ENCODE peak calls at places on chromosome 9, in four cellular contexts. One of them, this sample, is unnamed.

GRCh38 chr9:89923961-89924504 is 319.2 kb downstream of the GADD45G start:
- DNase-seq in pancreas: no peak
- DNase-seq in DND-41: no peak
- DNase-seq in GM12878: no peak
- DNase-seq in this sample: no peak

GRCh38 chr9:547309-547708 is 294.2 kb upstream of the DMRT1 start:
- DNase-seq in pancreas: no peak
- DNase-seq in DND-41: no peak
- DNase-seq in GM12878: no peak
- DNase-seq in this sample: no peak

GRCh38 chr9:134371731-134372130 is 45.5 kb downstream of the RXRA start:
- DNase-seq in pancreas: no peak
- DNase-seq in DND-41: no peak
- DNase-seq in GM12878: no peak
- DNase-seq in this sample: no peak

GRCh38 chr9:137989999-137990715 is 112.6 kb downstream of the CACNA1B start:
- DNase-seq in pancreas: no peak
- DNase-seq in DND-41: no peak
- DNase-seq in GM12878: no peak
- DNase-seq in this sample: no peak

GRCh38 chr9:115593587-115594091 is 475.7 kb upstream of the TNC start:
- DNase-seq in pancreas: no peak
- DNase-seq in DND-41: peak; percentile 5
- DNase-seq in GM12878: no peak
- DNase-seq in this sample: no peak

GRCh38 chr9:7910426-7911015 is 110.9 kb upstream of the DMAC1 start:
- DNase-seq in pancreas: no peak
- DNase-seq in DND-41: peak; percentile 69
- DNase-seq in GM12878: no peak
- DNase-seq in this sample: no peak

GRCh38 chr9:137467161-137467581 is 8.0 kb upstream of the NSMF start:
- DNase-seq in pancreas: peak; percentile 60
- DNase-seq in DND-41: no peak
- DNase-seq in GM12878: no peak
- DNase-seq in this sample: no peak

GRCh38 chr9:16509946-16510504 is 360.4 kb downstream of the BNC2 start:
- DNase-seq in pancreas: no peak
- DNase-seq in DND-41: no peak
- DNase-seq in GM12878: no peak
- DNase-seq in this sample: no peak

GRCh38 chr9:28487561-28487960 is 914.3 kb upstream of the C9orf72 start:
- DNase-seq in pancreas: no peak
- DNase-seq in DND-41: no peak
- DNase-seq in GM12878: no peak
- DNase-seq in this sample: no peak

GRCh38 chr9:124260769-124261603 is 3.2 kb downstream of the NEK6 start:
- DNase-seq in pancreas: peak; percentile 43
- DNase-seq in DND-41: no peak
- DNase-seq in GM12878: no peak
- DNase-seq in this sample: no peak

GRCh38 chr9:82108474-82108873 is 119.9 kb downstream of the SPATA31D1 start:
- DNase-seq in pancreas: no peak
- DNase-seq in DND-41: no peak
- DNase-seq in GM12878: no peak
- DNase-seq in this sample: no peak

GRCh38 chr9:104903609-104904008 is 24.3 kb downstream of the ABCA1 start:
- DNase-seq in pancreas: no peak
- DNase-seq in DND-41: no peak
- DNase-seq in GM12878: no peak
- DNase-seq in this sample: no peak

GRCh38 chr9:83979812-83980394 is at the start of gene HNRNPK:
- DNase-seq in pancreas: peak; percentile 99
- DNase-seq in DND-41: peak; percentile 97
- DNase-seq in GM12878: peak; percentile 89
- DNase-seq in this sample: peak; percentile 100

GRCh38 chr9:126459546-126459945 is 132.9 kb downstream of the MVB12B start:
- DNase-seq in pancreas: no peak
- DNase-seq in DND-41: no peak
- DNase-seq in GM12878: no peak
- DNase-seq in this sample: no peak

GRCh38 chr9:104276709-104277245 is 182.7 kb downstream of the SMC2 start:
- DNase-seq in pancreas: no peak
- DNase-seq in DND-41: no peak
- DNase-seq in GM12878: no peak
- DNase-seq in this sample: no peak

GRCh38 chr9:121353246-121353975 is 16.6 kb downstream of the STOM start:
- DNase-seq in pancreas: no peak
- DNase-seq in DND-41: no peak
- DNase-seq in GM12878: peak; percentile 88
- DNase-seq in this sample: no peak

GRCh38 chr9:80417211-80417773 is 845.5 kb downstream of the TLE4 start:
- DNase-seq in pancreas: no peak
- DNase-seq in DND-41: no peak
- DNase-seq in GM12878: no peak
- DNase-seq in this sample: no peak

GRCh38 chr9:82148849-82149544 is 160.4 kb downstream of the SPATA31D1 start:
- DNase-seq in pancreas: no peak
- DNase-seq in DND-41: no peak
- DNase-seq in GM12878: no peak
- DNase-seq in this sample: no peak

GRCh38 chr9:3475300-3476020 is 50.3 kb downstream of the RFX3 start:
- DNase-seq in pancreas: no peak
- DNase-seq in DND-41: no peak
- DNase-seq in GM12878: peak; percentile 78
- DNase-seq in this sample: no peak

GRCh38 chr9:128149001-128149701 is at the start of gene LCN2:
- DNase-seq in pancreas: peak; percentile 75
- DNase-seq in DND-41: no peak
- DNase-seq in GM12878: no peak
- DNase-seq in this sample: no peak

GRCh38 chr9:77789891-77790290 is 141.8 kb upstream of the GNA14 start:
- DNase-seq in pancreas: no peak
- DNase-seq in DND-41: no peak
- DNase-seq in GM12878: no peak
- DNase-seq in this sample: no peak

GRCh38 chr9:37309136-37309535 is 113.4 kb upstream of the GRHPR start:
- DNase-seq in pancreas: no peak
- DNase-seq in DND-41: peak; percentile 31
- DNase-seq in GM12878: no peak
- DNase-seq in this sample: no peak

GRCh38 chr9:97564291-97565175 is 63.1 kb downstream of the TMOD1 start:
- DNase-seq in pancreas: no peak
- DNase-seq in DND-41: no peak
- DNase-seq in GM12878: no peak
- DNase-seq in this sample: no peak

DNA sequence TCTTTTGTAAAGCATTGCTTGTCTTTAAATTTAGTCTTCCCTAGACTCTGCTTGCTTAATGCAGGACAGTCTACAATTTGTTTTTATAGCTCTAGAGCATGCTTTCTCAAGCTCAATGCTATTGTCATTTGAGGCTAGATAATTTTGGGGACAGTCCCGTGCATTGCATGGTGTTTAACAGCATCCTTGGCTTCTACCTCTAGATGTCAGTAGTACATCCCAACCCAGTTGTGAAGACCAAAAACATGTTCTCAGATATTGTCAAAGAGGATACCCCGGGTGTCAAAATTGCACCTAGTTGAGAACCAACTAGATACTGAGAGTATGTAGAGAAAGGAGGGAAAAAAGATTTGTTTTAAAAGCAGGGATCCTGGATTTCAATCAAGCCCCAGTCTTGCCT is 277.5 kb downstream of the CEMIP2 start:
- DNase-seq in pancreas: no peak
- DNase-seq in DND-41: no peak
- DNase-seq in GM12878: no peak
- DNase-seq in this sample: no peak
- TF ChIP-seq CTCF in pancreas: no peak
- TF ChIP-seq CTCF in DND-41: peak; percentile 18
- TF ChIP-seq CTCF in GM12878: peak; percentile 47
- TF ChIP-seq CTCF in this sample: no peak

GRCh38 chr9:131399972-131400371 is 6.1 kb downstream of the PRRC2B start:
- DNase-seq in pancreas: no peak
- DNase-seq in DND-41: no peak
- DNase-seq in GM12878: no peak
- DNase-seq in this sample: no peak

GRCh38 chr9:131402738-131403492 is 9.0 kb downstream of the PRRC2B start:
- DNase-seq in pancreas: peak; percentile 84
- DNase-seq in DND-41: no peak
- DNase-seq in GM12878: no peak
- DNase-seq in this sample: no peak

GRCh38 chr9:131403493-131403773 is 9.5 kb downstream of the PRRC2B start:
- DNase-seq in pancreas: no peak
- DNase-seq in DND-41: no peak
- DNase-seq in GM12878: no peak
- DNase-seq in this sample: no peak

GRCh38 chr9:131400627-131401026 is 6.7 kb downstream of the PRRC2B start:
- DNase-seq in pancreas: no peak
- DNase-seq in DND-41: no peak
- DNase-seq in GM12878: no peak
- DNase-seq in this sample: no peak

DNA sequence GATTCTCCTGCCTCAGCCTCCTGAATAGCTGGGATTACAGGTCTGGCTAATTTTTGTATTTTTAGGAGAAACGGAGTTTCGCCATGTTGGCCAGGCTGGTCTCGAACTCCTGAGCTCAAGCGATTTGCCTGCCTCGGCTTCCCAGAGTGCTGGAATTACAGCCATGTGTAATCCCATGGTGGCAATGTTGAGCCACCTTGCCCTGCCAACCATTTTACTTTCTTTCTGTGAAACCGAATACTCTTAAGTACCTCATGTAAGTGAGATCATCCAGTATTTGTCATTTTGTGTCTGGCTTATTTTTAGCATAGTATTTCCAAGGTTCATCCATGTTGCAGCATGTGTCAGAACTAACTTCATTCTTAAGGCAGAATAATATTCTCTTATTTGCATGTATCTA is 8.2 kb downstream of the PRRC2B start:
- DNase-seq in pancreas: no peak
- DNase-seq in DND-41: no peak
- DNase-seq in GM12878: no peak
- DNase-seq in this sample: no peak
- H3K27ac ChIP-seq in pancreas: no peak overlapping the region
- H3K27ac ChIP-seq in DND-41: no peak overlapping the region
- H3K27ac ChIP-seq in GM12878: no peak overlapping the region
- H3K27ac ChIP-seq in this sample: no peak overlapping the region

GRCh38 chr9:95047452-95048224 is 269.9 kb downstream of the FANCC start:
- DNase-seq in pancreas: no peak
- DNase-seq in DND-41: no peak
- DNase-seq in GM12878: no peak
- DNase-seq in this sample: no peak

GRCh38 chr9:95043826-95044225 is 273.7 kb downstream of the FANCC start:
- DNase-seq in pancreas: no peak
- DNase-seq in DND-41: no peak
- DNase-seq in GM12878: no peak
- DNase-seq in this sample: no peak

GRCh38 chr9:95045751-95046150 is 271.8 kb downstream of the FANCC start:
- DNase-seq in pancreas: peak; percentile 67
- DNase-seq in DND-41: no peak
- DNase-seq in GM12878: no peak
- DNase-seq in this sample: no peak

GRCh38 chr9:95048225-95049087 is 269.1 kb downstream of the FANCC start:
- DNase-seq in pancreas: peak; percentile 88
- DNase-seq in DND-41: no peak
- DNase-seq in GM12878: no peak
- DNase-seq in this sample: peak; percentile 36

DNA sequence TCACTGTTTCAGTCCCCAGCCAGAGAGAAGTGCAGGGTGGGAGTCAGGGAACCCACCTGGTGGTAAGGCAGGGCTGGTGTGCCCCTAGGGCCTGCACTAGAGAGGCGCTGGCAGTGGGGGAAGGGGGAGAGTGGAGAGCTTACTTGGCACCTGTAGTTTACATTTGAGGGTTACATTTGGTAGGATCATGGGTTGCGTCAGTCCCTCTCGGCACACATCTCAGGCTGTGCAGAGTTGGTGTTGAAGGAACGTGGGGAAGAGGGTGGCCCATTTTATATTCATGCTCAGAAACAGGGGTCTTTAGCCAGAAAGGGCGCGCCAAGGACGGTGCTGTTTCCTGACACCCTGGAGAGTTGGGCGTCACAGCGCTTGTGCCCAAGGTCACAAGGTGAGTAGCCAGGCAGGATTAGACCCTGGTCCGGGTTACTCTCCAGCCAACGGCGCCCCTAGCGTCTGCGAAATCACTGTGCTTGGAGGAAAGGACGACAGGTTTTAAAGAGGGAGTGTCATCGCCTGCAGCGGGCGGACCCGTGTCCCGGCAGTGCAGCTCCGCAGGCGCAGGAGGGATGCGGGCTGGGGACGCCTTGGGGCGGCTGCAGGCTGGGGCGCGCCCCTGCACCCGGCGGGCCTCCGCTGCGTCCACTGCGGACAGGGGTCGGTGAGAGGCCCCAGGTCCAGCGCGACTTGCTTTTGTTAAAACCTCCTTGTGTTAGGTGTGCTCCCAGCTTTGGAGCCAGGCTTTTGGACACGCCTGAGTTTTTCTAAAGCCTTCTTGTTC is 272.6 kb downstream of the FANCC start:
- DNase-seq in pancreas: peak; percentile 91
- DNase-seq in DND-41: no peak
- DNase-seq in GM12878: no peak
- DNase-seq in this sample: no peak
- TF ChIP-seq CTCF in pancreas: peak; percentile 19
- TF ChIP-seq CTCF in DND-41: no peak
- TF ChIP-seq CTCF in GM12878: no peak
- TF ChIP-seq CTCF in this sample: no peak

GRCh38 chr9:135785013-135785575 is 83.1 kb downstream of the KCNT1 start:
- DNase-seq in pancreas: peak; percentile 44
- DNase-seq in DND-41: no peak
- DNase-seq in GM12878: no peak
- DNase-seq in this sample: no peak
- H3K27ac ChIP-seq in pancreas: no peak overlapping the region
- H3K27ac ChIP-seq in DND-41: no peak overlapping the region
- H3K27ac ChIP-seq in GM12878: no peak overlapping the region
- H3K27ac ChIP-seq in this sample: no peak overlapping the region